ENCODE peak calls at places on chromosome 1, in four cellular contexts. R is HepG2, E is GM12878, B is H1. G is an unnamed sample. For H3K4me1, the result is how much of the 10 kb centered on the place peaks cover.

GRCh38 chr1:201275266-201275666 is 8.0 kb upstream of the PKP1 start:
- DNase-seq in R (no peak), E (no peak), B (no peak), G (no peak)

GRCh38 chr1:221921936-221922335 is 180.0 kb upstream of the DUSP10 start:
- DNase-seq in R (no peak), E (no peak), B (no peak), G (no peak)

GRCh38 chr1:171917361-171917760 is 76.1 kb downstream of the DNM3 start:
- DNase-seq in R (no peak), E (no peak), B (no peak), G (no peak)

GRCh38 chr1:20250346-20250989 is 40.2 kb upstream of the VWA5B1 start:
- DNase-seq in R (peak), E (peak), B (no peak), G (no peak)

GRCh38 chr1:21258331-21259134 is 31.7 kb downstream of the ECE1 start:
- DNase-seq in R (no peak), E (no peak), B (no peak), G (no peak)

GRCh38 chr1:88888755-88889154 is 2.6 kb downstream of the GTF2B start:
- DNase-seq in R (no peak), E (no peak), B (no peak), G (no peak)

GRCh38 chr1:154760469-154760933 is 109.6 kb downstream of the KCNN3 start:
- DNase-seq in R (peak), E (no peak), B (no peak), G (no peak)

GRCh38 chr1:156407344-156407743 is 38.3 kb downstream of the RHBG start:
- DNase-seq in R (no peak), E (no peak), B (no peak), G (no peak)

GRCh38 chr1:28112388-28113311 is 24.2 kb upstream of the EYA3 start:
- DNase-seq in R (peak), E (no peak), B (no peak), G (no peak)

GRCh38 chr1:212630159-212630900 is 21.8 kb downstream of the ATF3 start:
- DNase-seq in R (peak), E (no peak), B (no peak), G (peak)

GRCh38 chr1:93670141-93670540 is 11.5 kb downstream of the BCAR3 start:
- DNase-seq in R (no peak), E (no peak), B (no peak), G (no peak)

GRCh38 chr1:199157494-199157893 is 518.7 kb downstream of the PTPRC start:
- DNase-seq in R (no peak), E (no peak), B (no peak), G (no peak)

GRCh38 chr1:245894843-245895242 is 612.2 kb downstream of the SMYD3 start:
- DNase-seq in R (no peak), E (peak), B (no peak), G (no peak)

GRCh38 chr1:7222616-7223015 is 437.4 kb downstream of the CAMTA1 start:
- DNase-seq in R (no peak), E (no peak), B (no peak), G (no peak)

GRCh38 chr1:51642739-51643142 is 25.8 kb downstream of the OSBPL9 start:
- DNase-seq in R (no peak), E (no peak), B (no peak), G (no peak)

GRCh38 chr1:77428068-77428467 is 146.2 kb downstream of the AK5 start:
- DNase-seq in R (no peak), E (no peak), B (no peak), G (no peak)

GRCh38 chr1:1433804-1434130 is 1.7 kb upstream of the VWA1 start:
- DNase-seq in R (no peak), E (no peak), B (no peak), G (no peak)

GRCh38 chr1:154619181-154619948 is 11.4 kb upstream of the ADAR start:
- DNase-seq in R (no peak), E (no peak), B (no peak), G (no peak)

GRCh38 chr1:226656601-226657277 is 82.3 kb downstream of the ITPKB start:
- DNase-seq in R (no peak), E (no peak), B (no peak), G (no peak)

GRCh38 chr1:67979532-67979931 is 70.9 kb downstream of the DIRAS3 start:
- DNase-seq in R (no peak), E (no peak), B (no peak), G (no peak)

GRCh38 chr1:15005116-15005515 is 148.4 kb upstream of the TMEM51 start:
- DNase-seq in R (no peak), E (no peak), B (no peak), G (no peak)
- TF ChIP-seq SUZ12 in R (no peak), E (no peak), B (no peak), G (no peak)

GRCh38 chr1:24990136-24990535 is 60.1 kb upstream of the RUNX3 start:
- DNase-seq in R (no peak), E (no peak), B (no peak), G (no peak)

GRCh38 chr1:24989082-24989481 is 59.0 kb upstream of the RUNX3 start:
- DNase-seq in R (no peak), E (no peak), B (no peak), G (no peak)

GRCh38 chr1:24992124-24992760 is 62.2 kb upstream of the RUNX3 start:
- DNase-seq in R (no peak), E (no peak), B (no peak), G (no peak)

GRCh38 chr1:24991242-24992037 is 61.4 kb upstream of the RUNX3 start:
- DNase-seq in R (no peak), E (no peak), B (no peak), G (no peak)

GRCh38 chr1:24990796-24991195 is 60.7 kb upstream of the RUNX3 start:
- DNase-seq in R (no peak), E (no peak), B (no peak), G (no peak)
- H3K4me1 ChIP-seq in R (under half), E (under half), B (under half), G (under half)

DNA sequence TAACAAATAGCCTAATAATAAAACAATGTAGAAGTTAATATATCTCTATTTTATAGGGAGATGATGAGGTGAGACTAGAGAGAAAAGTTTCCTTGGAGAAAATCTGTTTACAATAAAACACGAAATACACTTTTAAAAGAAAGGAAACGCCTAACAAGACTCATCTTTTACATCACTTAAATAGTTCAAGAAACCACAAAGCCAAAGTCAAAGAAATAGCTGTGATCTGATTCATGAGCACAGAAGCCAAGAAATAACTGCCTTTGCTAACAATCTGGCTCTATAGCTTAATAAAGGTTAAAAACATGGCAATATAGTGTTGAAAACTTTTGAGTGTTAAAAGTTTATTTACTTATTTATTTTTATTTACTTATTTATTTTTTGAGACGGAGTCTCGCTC is 61.5 kb downstream of the TOR3A start:
- DNase-seq in R (no peak), E (no peak), B (no peak), G (no peak)
- TF ChIP-seq SUZ12 in R (no peak), E (no peak), B (no peak), G (no peak)

GRCh38 chr1:234729566-234729965 is 119.6 kb upstream of the IRF2BP2 start:
- DNase-seq in R (no peak), E (no peak), B (no peak), G (no peak)
- H3K4me1 ChIP-seq in R (half or more), E (half or more), B (under half), G (under half)

DNA sequence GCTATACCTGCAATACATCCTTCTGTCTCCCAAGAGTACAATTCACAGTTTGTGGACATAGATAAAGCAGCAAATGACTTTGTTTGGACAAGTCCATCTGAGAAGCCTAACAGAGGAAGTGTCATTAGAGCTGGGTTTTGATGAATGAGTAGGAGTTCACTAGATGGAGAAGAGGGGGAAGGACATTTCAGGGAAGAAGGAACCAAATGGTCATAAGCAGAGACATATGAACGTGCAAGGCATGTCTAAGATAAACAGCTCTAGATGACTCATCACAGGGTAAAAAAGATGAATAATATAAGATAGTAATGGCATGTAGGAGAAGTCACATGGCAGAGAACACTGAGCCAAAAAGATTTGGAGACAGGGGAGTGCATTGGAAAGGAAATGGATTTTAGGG is 54.5 kb downstream of the HMGB4 start:
- DNase-seq in R (no peak), E (no peak), B (no peak), G (no peak)
- TF ChIP-seq SUZ12 in R (no peak), E (no peak), B (no peak), G (no peak)

DNA sequence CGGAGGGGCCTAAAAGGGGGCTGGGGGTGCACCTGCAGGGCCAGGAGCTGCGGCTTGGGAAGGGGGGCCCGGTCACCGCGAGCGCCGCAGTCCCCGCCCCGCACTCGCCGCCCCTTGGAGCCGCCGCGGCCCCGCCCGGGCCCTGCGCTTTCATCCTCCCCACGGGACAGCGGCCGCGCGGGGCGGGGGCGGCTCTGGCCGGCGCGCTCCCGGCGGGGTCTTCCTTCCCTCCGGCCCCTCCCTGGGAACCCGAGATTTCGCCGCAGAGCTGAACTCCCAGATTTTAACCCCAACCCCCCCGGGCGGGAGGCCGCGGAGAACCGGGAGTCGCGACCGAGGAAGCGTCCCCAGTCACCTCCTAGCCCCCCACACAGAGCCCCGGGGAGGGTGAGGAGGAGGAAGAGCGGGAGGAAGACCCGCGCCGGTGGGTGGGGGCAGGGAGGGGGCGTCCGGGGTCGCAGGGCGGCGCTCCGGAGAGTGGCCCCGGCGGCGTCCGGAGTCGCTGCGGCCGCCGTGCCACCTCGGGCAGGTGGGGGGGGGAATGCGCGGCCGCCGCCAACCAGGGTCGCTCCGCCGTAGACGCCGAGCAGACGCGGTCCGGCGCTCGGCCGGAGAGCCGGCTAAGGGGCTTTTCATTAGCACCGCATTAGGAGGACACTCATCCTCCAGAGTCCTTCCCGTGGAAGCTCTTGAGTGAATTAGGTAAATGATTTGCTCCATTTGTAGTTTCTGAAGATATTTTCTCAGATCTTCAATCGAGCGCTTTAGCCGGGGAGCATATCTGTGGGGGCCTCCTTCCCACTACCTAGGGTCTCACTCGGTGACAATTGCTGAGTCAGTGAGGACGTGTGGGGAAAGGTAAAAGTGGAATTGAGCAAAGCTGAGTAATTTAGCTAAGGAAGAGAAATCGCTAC is 31.6 kb upstream of the NFIA start:
- DNase-seq in R (no peak), E (no peak), B (no peak), G (no peak)
- H3K4me1 ChIP-seq in R (under half), E (under half), B (under half), G (under half)

GRCh38 chr1:86382878-86383277 is 13.2 kb downstream of the ODF2L start:
- DNase-seq in R (no peak), E (peak), B (no peak), G (no peak)
- TF ChIP-seq SUZ12 in R (no peak), E (no peak), B (no peak), G (no peak)

GRCh38 chr1:151002006-151002405 is 4.7 kb downstream of the MINDY1 start:
- DNase-seq in R (no peak), E (no peak), B (no peak), G (no peak)

GRCh38 chr1:151002611-151003010 is 4.1 kb downstream of the MINDY1 start:
- DNase-seq in R (no peak), E (no peak), B (no peak), G (no peak)

GRCh38 chr1:151000408-151000807 is 6.3 kb downstream of the MINDY1 start:
- DNase-seq in R (no peak), E (no peak), B (no peak), G (no peak)

GRCh38 chr1:151003175-151003574 is 3.5 kb downstream of the MINDY1 start:
- DNase-seq in R (no peak), E (no peak), B (no peak), G (no peak)

DNA sequence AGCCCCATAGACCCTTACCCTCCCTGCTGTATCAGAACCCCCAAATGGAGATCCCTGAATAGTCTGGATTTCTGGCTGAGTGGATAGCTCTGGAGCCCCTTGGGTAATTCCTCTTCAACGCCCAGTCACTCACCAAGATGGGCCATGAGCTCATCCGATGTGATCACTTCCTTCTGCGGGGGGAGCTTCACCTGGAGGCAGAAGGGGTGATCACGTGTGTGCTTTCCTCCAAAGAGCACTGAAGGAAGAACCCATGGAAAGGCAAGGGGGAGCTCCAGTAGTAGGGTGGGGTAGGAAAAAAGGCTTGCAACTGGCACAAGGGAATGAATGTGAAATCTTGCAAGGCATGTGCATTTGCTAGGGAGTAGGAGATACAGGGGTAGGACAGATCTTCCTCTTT is 5.1 kb downstream of the MINDY1 start:
- DNase-seq in R (no peak), E (no peak), B (no peak), G (no peak)
- H3K4me1 ChIP-seq in R (half or more), E (under half), B (under half), G (under half)

G was measured in NT2/D1.